ENCODE peak calls at places on chromosomes 1 and 21, in ten cellular contexts. H is NB4; T is cardiac fibroblast; O is cardiac muscle cell; X is PC-3; C is astrocyte; Q is CD8-positive, alpha-beta T cell; P is astrocyte of the spinal cord; Z is fibroblast of the aortic adventitia; I is transverse colon. A is an unnamed sample.

GRCh38 chr1:42044346-42044745 is 108.9 kb upstream of the GUCA2B start:
- DNase-seq in I (no peak), T (no peak), H (no peak), O (no peak), Z (no peak), P (no peak), C (no peak), X (peak; percentile 8), Q (no peak), A (no peak)

GRCh38 chr1:23718482-23718881 is 24.8 kb upstream of the ELOA start:
- DNase-seq in Z (peak; percentile 42), H (no peak), C (no peak), I (no peak), P (peak; percentile 23), Q (no peak), X (peak; percentile 45), T (peak; percentile 48), O (peak; percentile 43), A (peak; percentile 47)

GRCh38 chr1:167456926-167457325 is 61.4 kb downstream of the CD247 start:
- DNase-seq in O (no peak), Q (no peak), Z (no peak), X (no peak), C (no peak), P (no peak), H (no peak), T (no peak), I (no peak), A (no peak)

GRCh38 chr1:110390692-110391232 is at the start of gene SLC16A4:
- DNase-seq in I (no peak), H (no peak), Z (peak; percentile 76), Q (no peak), C (peak; percentile 83), T (peak; percentile 51), P (peak; percentile 88), X (no peak), O (no peak), A (peak; percentile 81)

GRCh38 chr1:25343872-25344271 is 5.7 kb downstream of the TMEM50A start:
- DNase-seq in H (no peak), Z (peak; percentile 84), T (peak; percentile 72), O (no peak), X (peak; percentile 52), C (peak; percentile 90), I (no peak), Q (no peak), P (peak; percentile 87), A (peak; percentile 71)

GRCh38 chr1:247961796-247962195 is 3.2 kb upstream of the OR2AK2 start:
- DNase-seq in Z (no peak), P (no peak), Q (no peak), X (peak; percentile 86), H (no peak), O (no peak), T (peak; percentile 1), C (no peak), I (no peak), A (no peak)

GRCh38 chr1:94537254-94537653 is 4.3 kb downstream of the F3 start:
- DNase-seq in I (no peak), Z (no peak), H (no peak), P (no peak), X (no peak), O (no peak), C (no peak), Q (no peak), T (no peak), A (peak; percentile 35)

GRCh38 chr1:225469051-225469450 is 41.2 kb upstream of the LBR start:
- DNase-seq in Z (no peak), X (no peak), Q (no peak), P (no peak), H (no peak), I (no peak), T (no peak), C (no peak), O (no peak), A (no peak)

GRCh38 chr1:93443456-93443855 is 4.5 kb upstream of the FNBP1L start:
- DNase-seq in Z (no peak), C (no peak), H (no peak), T (no peak), Q (no peak), X (no peak), P (no peak), O (no peak), I (no peak), A (no peak)

GRCh38 chr1:62038594-62039284 is 155.9 kb upstream of the L1TD1 start:
- DNase-seq in Z (no peak), Q (no peak), H (no peak), X (peak; percentile 3), I (no peak), P (no peak), T (no peak), O (no peak), C (no peak), A (no peak)

GRCh38 chr1:34795916-34796315 is 3.1 kb downstream of the GJA4 start:
- DNase-seq in O (no peak), C (no peak), X (no peak), H (no peak), T (no peak), P (no peak), I (no peak), Z (no peak), Q (no peak), A (no peak)

GRCh38 chr1:12433323-12434053 is 184.5 kb downstream of the DHRS3 start:
- DNase-seq in T (peak; percentile 49), X (peak; percentile 3), H (peak; percentile 54), C (peak; percentile 82), Q (no peak), O (peak; percentile 56), Z (peak; percentile 72), I (peak; percentile 36), P (peak; percentile 91), A (peak; percentile 77)

GRCh38 chr1:41917835-41918449 is 780 bp downstream of the HIVEP3 start:
- DNase-seq in Q (no peak), H (no peak), O (peak; percentile 72), T (no peak), I (peak; percentile 41), X (peak; percentile 54), P (no peak), C (peak; percentile 25), Z (peak; percentile 25), A (peak; percentile 62)

GRCh38 chr21:38899277-38899947 is 93.7 kb downstream of the ETS2 start:
- DNase-seq in I (no peak), O (no peak), Q (no peak), T (no peak), Z (no peak), X (no peak), H (no peak), C (no peak), P (no peak), A (no peak)

GRCh38 chr1:215132156-215132555 is 49.6 kb downstream of the KCNK2 start:
- DNase-seq in P (peak; percentile 32), T (peak; percentile 30), Z (peak; percentile 38), C (peak; percentile 68), X (no peak), O (no peak), I (no peak), H (no peak), Q (no peak), A (peak; percentile 70)

DNA sequence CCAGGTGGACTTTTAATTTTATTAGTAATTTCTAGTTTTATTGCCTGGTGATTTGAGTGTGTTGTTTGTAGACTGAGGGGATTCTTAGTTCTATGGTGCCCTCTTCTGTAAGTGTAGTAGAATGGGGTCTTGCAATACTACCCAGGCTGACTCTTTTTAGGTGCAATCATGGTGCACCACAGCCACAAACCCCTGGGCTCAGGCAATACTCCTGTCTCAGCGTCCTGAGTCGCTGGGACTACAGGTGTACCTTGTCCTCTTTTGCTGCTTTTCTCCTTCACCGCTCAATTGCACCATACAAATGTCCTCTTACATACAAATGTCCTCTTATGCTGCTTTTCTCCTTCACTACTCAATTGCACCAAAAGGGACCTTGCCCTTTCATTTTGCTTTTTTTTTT is 43.1 kb downstream of the SCP2 start:
- DNase-seq in Q (no peak), P (peak; percentile 22), H (peak; percentile 44), C (peak; percentile 11), O (peak; percentile 20), T (peak; percentile 34), Z (peak; percentile 42), I (no peak), X (no peak), A (peak; percentile 45)
- TF ChIP-seq CTCF in Q (no peak), P (peak; percentile 21), H (no peak), C (peak; percentile 13), O (peak; percentile 34), T (no peak), Z (peak; percentile 13), I (no peak), X (peak; percentile 23), A (peak; percentile 21)

DNA sequence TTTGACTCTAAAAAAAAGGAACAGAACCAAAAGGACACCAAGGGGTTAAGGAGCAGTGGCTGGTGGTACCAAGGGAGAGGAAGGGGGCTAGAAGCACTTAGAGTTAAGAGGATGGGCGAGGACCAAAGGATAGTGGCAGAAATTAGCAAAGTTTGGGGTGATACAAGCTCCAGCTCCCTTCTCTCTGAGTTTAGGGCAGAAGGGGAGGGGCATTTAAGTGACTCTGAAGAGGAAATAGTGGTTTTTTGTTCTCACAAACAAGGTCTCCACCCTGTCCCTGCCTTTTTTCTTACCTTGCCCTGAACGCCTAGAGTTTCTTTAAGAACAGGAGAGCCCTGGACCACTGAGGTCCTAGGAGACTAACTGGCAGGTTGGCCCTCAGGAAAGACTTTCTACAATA is 3.3 kb downstream of the CDC42SE1 start:
- DNase-seq in H (peak; percentile 36), X (no peak), Q (no peak), O (no peak), Z (no peak), P (no peak), C (no peak), I (no peak), T (no peak), A (no peak)
- H3K4me3 ChIP-seq in H (peak overlapping the region; percentile 49), X (no peak overlapping the region), Q (peak overlapping the region; percentile 90), O (no peak overlapping the region), Z (no peak overlapping the region), P (no peak overlapping the region), C (no peak overlapping the region), I (no peak overlapping the region), T (no peak overlapping the region), A (no peak overlapping the region)

GRCh38 chr1:220834155-220834870 is 44.9 kb upstream of the HLX start:
- DNase-seq in C (no peak), O (no peak), X (no peak), T (no peak), Q (no peak), H (no peak), Z (no peak), P (no peak), I (no peak), A (no peak)
- TF ChIP-seq CTCF in C (no peak), O (no peak), X (no peak), T (no peak), Q (no peak), H (no peak), Z (no peak), P (no peak), I (no peak), A (no peak)

DNA sequence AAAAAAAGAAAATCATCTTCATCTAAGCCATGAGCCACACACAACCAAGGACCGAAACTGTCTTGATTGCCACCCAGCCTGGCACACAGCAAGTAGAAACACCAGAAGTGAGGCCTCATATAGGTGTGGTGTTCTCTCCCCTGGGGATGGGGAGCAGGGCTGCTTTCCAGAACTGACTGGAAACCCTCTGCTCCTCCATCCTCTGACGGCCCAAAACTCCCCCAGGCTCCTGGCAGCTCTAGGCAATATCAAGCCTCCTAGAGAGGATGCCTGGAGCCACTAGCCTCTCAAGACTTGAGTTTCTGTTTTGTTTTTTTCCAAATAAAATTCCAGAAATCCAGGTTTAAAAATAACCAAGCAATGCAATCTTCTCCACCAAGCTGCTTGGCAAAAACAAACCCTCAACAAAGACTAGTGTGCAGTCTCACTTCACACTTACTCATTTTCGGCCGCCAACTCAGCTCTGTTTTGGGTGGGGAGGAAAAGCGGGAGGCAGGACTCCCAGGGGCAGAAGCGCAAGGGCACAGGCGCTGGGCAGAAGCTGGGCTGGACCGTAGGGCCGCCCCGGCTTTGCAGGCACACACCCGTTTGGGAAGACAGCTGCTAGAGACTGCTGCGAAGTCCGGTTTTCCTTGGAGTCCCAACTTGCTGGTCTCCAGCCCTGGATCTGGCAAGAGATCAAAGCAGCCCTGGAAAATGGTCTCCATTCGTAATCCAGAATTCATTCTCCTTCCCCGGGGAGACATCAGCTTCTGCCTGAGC is 78.2 kb upstream of the CAPZB start:
- DNase-seq in P (peak; percentile 42), Q (no peak), H (no peak), X (no peak), O (no peak), T (peak; percentile 60), I (peak; percentile 38), C (peak; percentile 35), Z (peak; percentile 86), A (peak; percentile 42)
- H3K4me3 ChIP-seq in P (no peak overlapping the region), Q (no peak overlapping the region), H (no peak overlapping the region), X (no peak overlapping the region), O (no peak overlapping the region), T (peak overlapping the region; percentile 30), I (no peak overlapping the region), C (peak overlapping the region; percentile 13), Z (peak overlapping the region; percentile 40), A (peak overlapping the region; percentile 10)